ENCODE peak calls at places on chromosomes 3 and 15, in four cellular contexts. One of them, this sample, is unnamed.

GRCh38 chr3:191198886-191199285 is at the start of gene OSTN:
- DNase-seq in Peyer's patch: no peak
- DNase-seq in Caco-2: no peak
- DNase-seq in AG04450: no peak
- DNase-seq in this sample: no peak

GRCh38 chr3:110062711-110063110 is 725.4 kb upstream of the DPPA4 start:
- DNase-seq in Peyer's patch: no peak
- DNase-seq in Caco-2: no peak
- DNase-seq in AG04450: no peak
- DNase-seq in this sample: no peak

GRCh38 chr3:77079988-77080585 is 40.2 kb downstream of the ROBO2 start:
- DNase-seq in Peyer's patch: no peak
- DNase-seq in Caco-2: no peak
- DNase-seq in AG04450: no peak
- DNase-seq in this sample: no peak

GRCh38 chr3:139288266-139288821 is 55.5 kb upstream of the MRPS22 start:
- DNase-seq in Peyer's patch: no peak
- DNase-seq in Caco-2: no peak
- DNase-seq in AG04450: no peak
- DNase-seq in this sample: no peak

GRCh38 chr3:12975748-12976522 is 97.3 kb downstream of the IQSEC1 start:
- DNase-seq in Peyer's patch: no peak
- DNase-seq in Caco-2: no peak
- DNase-seq in AG04450: no peak
- DNase-seq in this sample: no peak

GRCh38 chr3:195117978-195118581 is 152.9 kb downstream of the XXYLT1 start:
- DNase-seq in Peyer's patch: no peak
- DNase-seq in Caco-2: peak
- DNase-seq in AG04450: no peak
- DNase-seq in this sample: no peak

GRCh38 chr3:97968376-97968775 is 3.9 kb downstream of the RIOX2 start:
- DNase-seq in Peyer's patch: no peak
- DNase-seq in Caco-2: no peak
- DNase-seq in AG04450: no peak
- DNase-seq in this sample: no peak

GRCh38 chr3:171829841-171830559 is 13.1 kb upstream of the TMEM212 start:
- DNase-seq in Peyer's patch: peak
- DNase-seq in Caco-2: peak
- DNase-seq in AG04450: no peak
- DNase-seq in this sample: no peak

GRCh38 chr3:14524920-14525660 is 15.1 kb downstream of the GRIP2 start:
- DNase-seq in Peyer's patch: no peak
- DNase-seq in Caco-2: peak
- DNase-seq in AG04450: no peak
- DNase-seq in this sample: no peak

GRCh38 chr15:78035861-78036476 is 41.5 kb downstream of the TBC1D2B start:
- DNase-seq in Peyer's patch: no peak
- DNase-seq in Caco-2: no peak
- DNase-seq in AG04450: no peak
- DNase-seq in this sample: no peak

GRCh38 chr3:63333815-63334214 is 55.7 kb downstream of the SYNPR start:
- DNase-seq in Peyer's patch: no peak
- DNase-seq in Caco-2: no peak
- DNase-seq in AG04450: no peak
- DNase-seq in this sample: no peak
- TF ChIP-seq CTCF in Peyer's patch: no peak
- TF ChIP-seq CTCF in Caco-2: no peak
- TF ChIP-seq CTCF in AG04450: no peak
- TF ChIP-seq CTCF in this sample: no peak

GRCh38 chr15:44537728-44538240 is 837 bp downstream of the EIF3J start:
- DNase-seq in Peyer's patch: no peak
- DNase-seq in Caco-2: peak
- DNase-seq in AG04450: no peak
- DNase-seq in this sample: no peak

GRCh38 chr15:44535092-44535491 is 1.9 kb upstream of the EIF3J start:
- DNase-seq in Peyer's patch: no peak
- DNase-seq in Caco-2: no peak
- DNase-seq in AG04450: no peak
- DNase-seq in this sample: no peak

GRCh38 chr15:44536298-44536961 is 517 bp upstream of the EIF3J start:
- DNase-seq in Peyer's patch: peak
- DNase-seq in Caco-2: peak
- DNase-seq in AG04450: peak
- DNase-seq in this sample: peak

GRCh38 chr15:44536962-44537727 is at the start of gene EIF3J:
- DNase-seq in Peyer's patch: peak
- DNase-seq in Caco-2: peak
- DNase-seq in AG04450: peak
- DNase-seq in this sample: peak

GRCh38 chr15:44535509-44536297 is 1.2 kb upstream of the EIF3J start:
- DNase-seq in Peyer's patch: peak
- DNase-seq in Caco-2: peak
- DNase-seq in AG04450: no peak
- DNase-seq in this sample: no peak
- H3K4me3 ChIP-seq in Peyer's patch: peak
- H3K4me3 ChIP-seq in Caco-2: peak
- H3K4me3 ChIP-seq in AG04450: peak
- H3K4me3 ChIP-seq in this sample: peak

GRCh38 chr3:196517142-196517808 is 2.1 kb upstream of the SMCO1 start:
- DNase-seq in Peyer's patch: no peak
- DNase-seq in Caco-2: no peak
- DNase-seq in AG04450: no peak
- DNase-seq in this sample: no peak

GRCh38 chr3:196517919-196518318 is 2.8 kb upstream of the SMCO1 start:
- DNase-seq in Peyer's patch: no peak
- DNase-seq in Caco-2: no peak
- DNase-seq in AG04450: no peak
- DNase-seq in this sample: no peak

GRCh38 chr3:196514913-196515621 is at the start of gene SMCO1:
- DNase-seq in Peyer's patch: no peak
- DNase-seq in Caco-2: no peak
- DNase-seq in AG04450: no peak
- DNase-seq in this sample: no peak

GRCh38 chr3:196519738-196520122 is 4.6 kb upstream of the SMCO1 start:
- DNase-seq in Peyer's patch: no peak
- DNase-seq in Caco-2: no peak
- DNase-seq in AG04450: no peak
- DNase-seq in this sample: no peak

DNA sequence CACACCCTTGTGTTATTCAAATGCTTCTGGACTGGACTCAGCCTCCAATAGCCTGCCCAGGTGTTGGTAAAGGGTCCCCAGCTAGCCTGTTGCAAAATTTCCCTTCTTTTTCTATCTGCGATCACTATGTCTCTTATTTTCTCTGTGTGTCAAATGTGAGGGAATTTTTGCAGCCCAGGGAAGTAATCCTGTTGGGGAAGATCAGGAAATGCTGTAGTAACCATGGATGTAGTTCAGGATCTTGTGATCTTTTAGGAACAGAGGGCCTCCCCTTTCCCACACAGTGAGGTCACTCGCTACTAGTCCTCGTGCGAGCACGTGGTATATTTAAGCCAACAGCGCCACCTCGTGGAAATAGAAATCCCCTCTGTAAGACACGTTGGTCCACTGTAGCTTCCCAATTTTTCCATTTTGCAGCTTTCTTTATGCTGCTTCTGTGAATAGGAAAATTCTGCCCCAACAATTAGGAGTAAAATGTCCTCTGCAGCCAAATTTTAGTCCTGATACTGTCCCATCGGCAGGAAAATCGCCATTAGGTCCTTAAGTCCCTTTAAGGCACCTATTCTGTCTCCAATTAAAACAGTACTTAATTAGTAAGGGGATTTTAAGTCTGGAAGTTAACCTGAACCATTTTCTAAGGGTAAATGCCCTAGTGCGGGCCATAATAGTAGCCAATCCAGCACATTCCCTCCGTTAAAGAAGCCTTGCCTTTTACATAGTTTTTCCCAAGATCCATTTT is 4.0 kb upstream of the SMCO1 start:
- DNase-seq in Peyer's patch: peak
- DNase-seq in Caco-2: peak
- DNase-seq in AG04450: no peak
- DNase-seq in this sample: no peak
- TF ChIP-seq CTCF in Peyer's patch: peak
- TF ChIP-seq CTCF in Caco-2: peak
- TF ChIP-seq CTCF in AG04450: peak
- TF ChIP-seq CTCF in this sample: peak

GRCh38 chr3:23077126-23077525 is 126.0 kb upstream of the UBE2E2 start:
- DNase-seq in Peyer's patch: no peak
- DNase-seq in Caco-2: no peak
- DNase-seq in AG04450: no peak
- DNase-seq in this sample: no peak

GRCh38 chr3:23078735-23079134 is 124.4 kb upstream of the UBE2E2 start:
- DNase-seq in Peyer's patch: no peak
- DNase-seq in Caco-2: no peak
- DNase-seq in AG04450: no peak
- DNase-seq in this sample: no peak

GRCh38 chr3:23084367-23084766 is 118.8 kb upstream of the UBE2E2 start:
- DNase-seq in Peyer's patch: no peak
- DNase-seq in Caco-2: no peak
- DNase-seq in AG04450: no peak
- DNase-seq in this sample: no peak

GRCh38 chr3:23075478-23075877 is 127.6 kb upstream of the UBE2E2 start:
- DNase-seq in Peyer's patch: no peak
- DNase-seq in Caco-2: no peak
- DNase-seq in AG04450: no peak
- DNase-seq in this sample: peak

GRCh38 chr3:23079976-23080375 is 123.2 kb upstream of the UBE2E2 start:
- DNase-seq in Peyer's patch: no peak
- DNase-seq in Caco-2: no peak
- DNase-seq in AG04450: no peak
- DNase-seq in this sample: no peak
- H3K4me3 ChIP-seq in Peyer's patch: no peak
- H3K4me3 ChIP-seq in Caco-2: peak
- H3K4me3 ChIP-seq in AG04450: no peak
- H3K4me3 ChIP-seq in this sample: no peak

DNA sequence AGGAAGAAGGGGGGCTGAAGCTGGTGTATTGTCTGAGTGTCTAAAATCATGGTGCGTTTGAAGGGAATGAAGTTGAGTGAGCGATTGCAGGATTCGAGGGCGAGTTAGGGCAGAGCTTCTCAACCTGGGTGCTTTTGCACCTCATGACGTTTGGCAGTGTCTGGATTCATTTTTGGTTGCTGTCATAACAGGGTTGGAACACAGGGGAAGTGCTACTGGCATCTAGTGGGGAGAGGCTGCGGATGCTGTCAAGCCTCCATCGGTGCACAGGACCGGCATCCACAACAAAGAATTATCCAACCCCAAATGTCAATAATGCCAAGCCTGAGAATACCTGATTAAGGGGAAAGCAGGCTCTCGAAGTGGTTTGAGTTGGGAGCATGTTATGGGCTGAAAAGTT is 120.0 kb downstream of the SLCO3A1 start:
- DNase-seq in Peyer's patch: no peak
- DNase-seq in Caco-2: no peak
- DNase-seq in AG04450: no peak
- DNase-seq in this sample: no peak
- TF ChIP-seq CTCF in Peyer's patch: no peak
- TF ChIP-seq CTCF in Caco-2: no peak
- TF ChIP-seq CTCF in AG04450: no peak
- TF ChIP-seq CTCF in this sample: no peak

GRCh38 chr3:131363275-131363674 is 18.3 kb upstream of the NUDT16 start:
- DNase-seq in Peyer's patch: no peak
- DNase-seq in Caco-2: no peak
- DNase-seq in AG04450: no peak
- DNase-seq in this sample: no peak

GRCh38 chr3:131356006-131356405 is 25.6 kb upstream of the NUDT16 start:
- DNase-seq in Peyer's patch: no peak
- DNase-seq in Caco-2: no peak
- DNase-seq in AG04450: no peak
- DNase-seq in this sample: no peak

GRCh38 chr3:131357275-131357674 is 24.3 kb upstream of the NUDT16 start:
- DNase-seq in Peyer's patch: no peak
- DNase-seq in Caco-2: no peak
- DNase-seq in AG04450: no peak
- DNase-seq in this sample: no peak

GRCh38 chr3:131360191-131360590 is 21.4 kb upstream of the NUDT16 start:
- DNase-seq in Peyer's patch: no peak
- DNase-seq in Caco-2: no peak
- DNase-seq in AG04450: no peak
- DNase-seq in this sample: no peak

DNA sequence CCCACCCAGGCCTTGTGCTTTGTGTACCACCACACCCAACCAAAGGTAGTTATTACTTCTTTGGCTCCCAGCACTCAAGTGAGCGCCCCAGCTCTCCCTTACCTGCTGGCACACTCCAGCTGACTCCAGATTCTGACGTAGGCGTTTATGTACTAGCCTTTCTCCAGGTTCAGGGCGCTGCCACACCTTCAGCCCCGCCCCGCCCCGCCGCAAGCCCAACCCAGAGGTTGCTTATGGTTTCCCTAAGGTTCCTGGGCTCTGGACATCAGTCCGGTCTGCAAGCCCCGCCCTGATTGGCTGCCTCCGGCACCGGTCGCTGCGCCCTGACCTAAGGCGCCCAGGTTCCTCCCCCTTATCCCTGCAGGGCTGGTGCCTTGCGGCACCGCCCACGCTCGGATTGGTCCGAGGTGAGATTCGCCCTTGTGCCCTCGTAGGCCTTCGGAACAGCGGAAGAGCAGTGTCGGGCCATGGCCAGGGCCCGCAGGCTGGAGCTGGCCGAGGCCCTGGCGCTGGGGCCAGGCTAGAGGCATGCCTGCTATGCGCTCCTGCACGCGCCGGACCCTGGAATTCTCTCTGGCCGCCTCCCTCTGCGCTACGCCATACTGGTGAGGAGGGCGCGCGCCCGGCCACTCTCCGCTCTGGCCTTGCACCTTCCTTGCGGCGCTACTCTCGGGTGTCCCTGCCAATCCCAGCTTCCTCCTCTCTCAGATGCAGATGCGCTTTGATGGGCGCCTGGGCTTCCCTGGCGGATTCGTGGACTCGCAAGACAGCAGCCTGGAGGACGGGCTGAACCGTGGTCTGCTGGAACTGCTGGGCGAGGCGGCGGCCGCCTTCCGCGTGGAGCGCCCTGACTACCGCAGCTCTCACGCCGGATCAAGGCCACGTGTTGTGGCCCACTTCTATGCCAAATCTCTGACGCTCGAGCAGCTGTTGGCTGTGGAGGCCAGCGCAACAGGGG is 19.8 kb upstream of the NUDT16 start:
- DNase-seq in Peyer's patch: peak
- DNase-seq in Caco-2: peak
- DNase-seq in AG04450: no peak
- DNase-seq in this sample: no peak
- H3K4me3 ChIP-seq in Peyer's patch: peak
- H3K4me3 ChIP-seq in Caco-2: peak
- H3K4me3 ChIP-seq in AG04450: peak
- H3K4me3 ChIP-seq in this sample: peak

GRCh38 chr3:9066775-9067174 is 103.5 kb upstream of the RAD18 start:
- DNase-seq in Peyer's patch: no peak
- DNase-seq in Caco-2: no peak
- DNase-seq in AG04450: no peak
- DNase-seq in this sample: no peak
- TF ChIP-seq CTCF in Peyer's patch: no peak
- TF ChIP-seq CTCF in Caco-2: no peak
- TF ChIP-seq CTCF in AG04450: no peak
- TF ChIP-seq CTCF in this sample: no peak

This sample was measured in AG04449.